ENCODE peak calls at places on chromosomes 6 and 20, in five cellular contexts. K is fibroblast of mammary gland, Q is GM10248, M is Peyer's patch, H is A549. B is an unnamed sample.

GRCh38 chr6:73156793-73157767 is 68.2 kb downstream of the KHDC1L start:
- DNase-seq in K (no peak), Q (no peak), M (no peak), H (no peak), B (no peak)

GRCh38 chr20:45501600-45501999 is 13.8 kb downstream of the SPINT3 start:
- DNase-seq in K (no peak), Q (no peak), M (no peak), H (no peak), B (no peak)

GRCh38 chr6:143742070-143742954 is 64.5 kb downstream of the PHACTR2 start:
- DNase-seq in K (peak), Q (no peak), M (no peak), H (no peak), B (no peak)

GRCh38 chr20:45420125-45420524 is 4.2 kb downstream of the PIGT start:
- DNase-seq in K (no peak), Q (no peak), M (no peak), H (no peak), B (peak)

GRCh38 chr6:110378552-110378951 is 20.4 kb upstream of the METTL24 start:
- DNase-seq in K (no peak), Q (no peak), M (no peak), H (no peak), B (no peak)

GRCh38 chr6:26088344-26088743 is 1.1 kb downstream of the HFE start:
- DNase-seq in K (peak), Q (no peak), M (no peak), H (no peak), B (no peak)

GRCh38 chr6:131051316-131051715 is 11.7 kb downstream of the EPB41L2 start:
- DNase-seq in K (no peak), Q (no peak), M (no peak), H (no peak), B (no peak)

GRCh38 chr6:110013396-110013795 is 35.3 kb downstream of the GPR6 start:
- DNase-seq in K (no peak), Q (no peak), M (no peak), H (no peak), B (no peak)

GRCh38 chr6:47308223-47308567 is 1.5 kb downstream of the TNFRSF21 start:
- DNase-seq in K (no peak), Q (no peak), M (no peak), H (no peak), B (no peak)

GRCh38 chr6:135182993-135183531 is 2.0 kb downstream of the MYB start:
- DNase-seq in K (no peak), Q (peak), M (peak), H (no peak), B (no peak)

GRCh38 chr6:150183105-150183504 is 40.3 kb downstream of the PPP1R14C start:
- DNase-seq in K (no peak), Q (no peak), M (no peak), H (no peak), B (no peak)

GRCh38 chr6:33967966-33968724 is 164.3 kb upstream of the MLN start:
- DNase-seq in K (peak), Q (no peak), M (no peak), H (peak), B (no peak)

GRCh38 chr20:49886571-49887203 is 28.6 kb downstream of the SPATA2 start:
- DNase-seq in K (no peak), Q (no peak), M (no peak), H (no peak), B (no peak)

GRCh38 chr6:109869398-109870165 is 108.5 kb upstream of the GPR6 start:
- DNase-seq in K (peak), Q (no peak), M (no peak), H (no peak), B (no peak)

GRCh38 chr6:101626264-101626663 is 232.8 kb downstream of the GRIK2 start:
- DNase-seq in K (no peak), Q (no peak), M (no peak), H (no peak), B (no peak)

GRCh38 chr6:106098383-106099234 is 12.5 kb downstream of the PRDM1 start:
- DNase-seq in K (peak), Q (no peak), M (peak), H (no peak), B (no peak)

GRCh38 chr6:161265975-161266374 is 7.9 kb downstream of the AGPAT4 start:
- DNase-seq in K (no peak), Q (peak), M (no peak), H (no peak), B (no peak)

GRCh38 chr6:134795696-134796095 is 154.2 kb downstream of the ALDH8A1 start:
- DNase-seq in K (no peak), Q (no peak), M (no peak), H (no peak), B (no peak)

GRCh38 chr20:19758888-19759331 is 852 bp downstream of the RIN2 start:
- DNase-seq in K (peak), Q (no peak), M (no peak), H (peak), B (no peak)

GRCh38 chr6:35213824-35214756 is at the start of gene SCUBE3:
- DNase-seq in K (peak), Q (peak), M (no peak), H (peak), B (peak)

GRCh38 chr20:3203315-3204123 is 963 bp downstream of the DDRGK1 start:
- DNase-seq in K (peak), Q (peak), M (peak), H (no peak), B (no peak)

GRCh38 chr6:53585208-53585903 is 40.5 kb upstream of the GCLC start:
- DNase-seq in K (no peak), Q (no peak), M (no peak), H (no peak), B (no peak)

GRCh38 chr6:2952557-2953095 is 18.7 kb downstream of the SERPINB6 start:
- DNase-seq in K (peak), Q (peak), M (peak), H (peak), B (peak)

GRCh38 chr6:37188962-37189510 is 19.1 kb downstream of the PIM1 start:
- DNase-seq in K (no peak), Q (no peak), M (no peak), H (no peak), B (no peak)

GRCh38 chr6:37347177-37348145 is 6.3 kb upstream of the RNF8 start:
- DNase-seq in K (no peak), Q (no peak), M (no peak), H (no peak), B (no peak)

GRCh38 chr6:31776961-31777666 is at the start of gene VWA7:
- DNase-seq in K (peak), Q (peak), M (peak), H (peak), B (no peak)

GRCh38 chr20:48619126-48620101 is 208.4 kb downstream of the PREX1 start:
- DNase-seq in K (no peak), Q (no peak), M (no peak), H (no peak), B (no peak)

GRCh38 chr20:37943033-37943432 is 40.1 kb downstream of the VSTM2L start:
- DNase-seq in K (no peak), Q (no peak), M (no peak), H (no peak), B (peak)

GRCh38 chr6:116059713-116060571 is 749 bp downstream of the FRK start:
- DNase-seq in K (peak), Q (peak), M (no peak), H (no peak), B (no peak)

GRCh38 chr20:37903317-37904007 is 535 bp downstream of the VSTM2L start:
- DNase-seq in K (no peak), Q (peak), M (no peak), H (peak), B (no peak)

GRCh38 chr6:153043719-153044118 is 41.2 kb upstream of the MTRF1L start:
- DNase-seq in K (no peak), Q (no peak), M (no peak), H (no peak), B (no peak)

GRCh38 chr6:97293198-97293696 is 10.2 kb upstream of the MMS22L start:
- DNase-seq in K (peak), Q (no peak), M (no peak), H (no peak), B (no peak)

GRCh38 chr6:43971776-43972126 is 155.5 kb downstream of the MRPL14 start:
- DNase-seq in K (no peak), Q (no peak), M (no peak), H (no peak), B (peak)

GRCh38 chr6:137237413-137238170 is 18.4 kb upstream of the IFNGR1 start:
- DNase-seq in K (peak), Q (no peak), M (no peak), H (peak), B (no peak)

GRCh38 chr6:139582956-139583355 is 208.5 kb upstream of the CITED2 start:
- DNase-seq in K (no peak), Q (no peak), M (no peak), H (no peak), B (no peak)

GRCh38 chr6:39061588-39061987 is 13.0 kb downstream of the GLP1R start:
- DNase-seq in K (no peak), Q (no peak), M (no peak), H (no peak), B (no peak)

GRCh38 chr20:10551732-10552724 is 116.9 kb downstream of the SLX4IP start:
- DNase-seq in K (no peak), Q (peak), M (no peak), H (no peak), B (no peak)

GRCh38 chr20:61668064-61668463 is 397.6 kb downstream of the TAF4 start:
- DNase-seq in K (no peak), Q (no peak), M (no peak), H (no peak), B (no peak)

GRCh38 chr6:106630366-106630765 is 988 bp downstream of the QRSL1 start:
- DNase-seq in K (no peak), Q (peak), M (no peak), H (no peak), B (no peak)

DNA sequence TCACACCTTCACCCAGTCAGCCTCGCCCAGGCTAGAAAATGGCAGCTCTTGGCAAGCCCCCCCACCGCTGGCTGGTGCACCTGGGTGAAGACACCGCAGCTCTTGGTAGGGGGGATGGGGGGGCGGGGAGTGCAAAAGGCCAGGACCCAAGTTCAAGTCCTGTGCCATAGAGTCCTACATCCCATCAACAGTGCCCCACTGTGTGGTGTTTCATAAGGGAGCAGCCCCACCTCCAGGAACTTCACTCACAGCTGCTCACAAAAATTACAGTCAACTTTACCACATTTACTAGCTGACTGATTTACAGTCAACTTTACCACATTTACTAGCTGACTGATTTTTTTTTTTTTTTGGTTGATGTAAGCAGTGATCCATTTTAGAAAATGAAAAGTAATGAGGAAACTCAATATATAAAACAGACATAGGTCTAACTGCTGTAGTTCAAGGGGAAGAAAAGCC is 209.0 kb upstream of the SNX9 start:
- DNase-seq in K (peak), Q (no peak), M (no peak), H (no peak), B (no peak)
- TF ChIP-seq CTCF in K (no peak), Q (peak), M (no peak), H (no peak), B (no peak)

DNA sequence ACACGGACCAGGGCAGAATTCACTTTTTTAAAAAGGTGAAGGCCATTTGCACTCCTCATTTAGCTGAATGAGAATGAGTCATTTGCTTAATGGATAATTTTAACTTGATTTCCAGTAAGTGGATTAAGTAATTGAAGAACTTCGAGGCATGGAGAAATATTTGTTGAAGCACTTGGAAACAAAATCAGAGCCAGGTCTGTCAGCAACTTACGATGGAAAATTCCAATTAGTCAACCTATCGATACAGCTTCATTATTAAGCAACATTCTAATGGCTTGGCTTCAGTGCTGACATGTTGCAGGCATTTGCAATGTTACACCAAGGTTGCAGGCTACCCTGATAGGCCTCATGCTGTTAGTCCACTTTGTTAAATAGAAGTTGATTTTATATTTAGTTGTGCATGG is 423.5 kb upstream of the SLC35B3 start:
- DNase-seq in K (no peak), Q (no peak), M (no peak), H (no peak), B (no peak)
- TF ChIP-seq CTCF in K (no peak), Q (no peak), M (no peak), H (no peak), B (no peak)

GRCh38 chr6:6219716-6220115 is 100.7 kb downstream of the F13A1 start:
- DNase-seq in K (no peak), Q (no peak), M (no peak), H (no peak), B (no peak)

GRCh38 chr6:6221829-6222535 is 98.5 kb downstream of the F13A1 start:
- DNase-seq in K (no peak), Q (peak), M (no peak), H (no peak), B (no peak)

GRCh38 chr6:6217838-6218237 is 102.6 kb downstream of the F13A1 start:
- DNase-seq in K (no peak), Q (no peak), M (no peak), H (no peak), B (no peak)

GRCh38 chr6:6218246-6219085 is 102.0 kb downstream of the F13A1 start:
- DNase-seq in K (peak), Q (no peak), M (no peak), H (peak), B (no peak)

DNA sequence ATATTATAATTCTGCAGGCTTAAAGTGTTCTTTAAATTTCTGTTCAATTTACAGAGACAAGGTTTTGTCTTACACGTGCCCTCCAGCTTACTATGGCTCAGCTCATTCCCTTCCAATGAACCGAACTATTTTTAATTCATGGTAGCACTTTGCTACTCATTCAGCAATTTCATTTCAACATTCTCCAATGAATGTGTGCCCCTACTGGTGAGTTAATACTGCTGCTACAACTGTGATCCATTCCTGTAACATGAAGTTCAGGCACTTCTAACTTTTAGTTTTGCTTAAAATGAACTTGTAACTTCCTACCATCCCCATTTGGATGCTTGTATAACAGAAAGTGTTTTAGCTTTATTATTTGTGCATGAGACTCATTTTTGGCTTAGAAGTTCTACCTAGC is 99.7 kb downstream of the F13A1 start:
- DNase-seq in K (peak), Q (no peak), M (no peak), H (no peak), B (no peak)
- TF ChIP-seq CTCF in K (peak), Q (peak), M (no peak), H (peak), B (peak)

DNA sequence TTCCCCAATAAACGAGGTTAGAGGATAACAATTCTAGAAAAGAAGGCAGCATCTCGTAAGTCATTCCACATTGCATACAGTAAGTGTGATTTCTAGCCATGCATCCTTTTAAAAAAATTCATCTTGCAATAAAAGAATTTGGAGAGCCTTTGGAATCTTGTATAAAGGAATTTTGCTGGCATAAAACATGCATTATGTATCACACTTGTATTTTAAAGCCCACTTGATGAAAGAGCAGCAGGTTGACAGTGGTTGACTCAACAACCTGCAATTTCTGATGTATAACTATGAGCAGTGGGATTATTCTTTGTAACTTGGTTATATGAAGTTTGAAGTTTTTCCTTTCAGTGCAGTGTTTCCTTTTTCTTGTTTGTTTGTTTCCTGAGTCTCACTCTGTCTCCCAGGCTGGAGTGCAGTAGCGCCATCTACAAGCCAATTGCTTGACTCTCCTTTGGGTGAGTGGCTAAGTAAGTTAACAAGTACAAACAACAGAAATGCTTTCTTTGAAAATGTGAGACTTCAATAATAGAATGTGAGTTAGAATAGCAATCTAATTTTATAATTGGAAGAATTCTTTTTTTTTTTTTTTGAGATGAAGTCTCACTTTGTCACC is 39.9 kb downstream of the JARID2 start:
- DNase-seq in K (no peak), Q (no peak), M (no peak), H (no peak), B (no peak)
- TF ChIP-seq CTCF in K (no peak), Q (peak), M (no peak), H (peak), B (peak)

GRCh38 chr6:50062051-50062450 is 12.3 kb upstream of the DEFB112 start:
- DNase-seq in K (no peak), Q (no peak), M (no peak), H (no peak), B (no peak)
- TF ChIP-seq CTCF in K (peak), Q (peak), M (no peak), H (no peak), B (peak)

GRCh38 chr6:77466055-77467028 is 3.1 kb upstream of the HTR1B start:
- DNase-seq in K (peak), Q (peak), M (no peak), H (peak), B (no peak)
- TF ChIP-seq CTCF in K (peak), Q (peak), M (no peak), H (peak), B (peak)

B was measured in osteocyte.